ENCODE peak calls at places on chromosomes 3 and 15, in four cellular contexts. I, L, W and K are unnamed samples.

GRCh38 chr3:73270839-73271483 is 209.5 kb downstream of the EBLN2 start:
- DNase-seq in I (no peak), L (no peak), W (no peak), K (no peak)

GRCh38 chr3:181252626-181253025 is 263.1 kb upstream of the DNAJC19 start:
- DNase-seq in L (no peak), W (no peak), I (no peak), K (no peak)

GRCh38 chr3:50156549-50156948 is 1.4 kb downstream of the SEMA3F start:
- DNase-seq in I (no peak), L (no peak), W (no peak), K (no peak)

GRCh38 chr3:128080323-128080898 is 28.2 kb downstream of the SEC61A1 start:
- DNase-seq in I (no peak), L (peak; percentile 48), W (no peak), K (no peak)

GRCh38 chr3:12947504-12948369 is 106.4 kb upstream of the RPL32 start:
- DNase-seq in L (peak; percentile 71), W (no peak), I (no peak), K (peak; percentile 71)

GRCh38 chr3:171976526-171976925 is 62.9 kb upstream of the FNDC3B start:
- DNase-seq in W (no peak), I (no peak), L (no peak), K (peak; percentile 25)

GRCh38 chr15:72222433-72222832 is 8.6 kb downstream of the PKM start:
- DNase-seq in I (no peak), L (no peak), W (no peak), K (no peak)

GRCh38 chr3:162865466-162865865 is 1368.9 kb downstream of the OTOL1 start:
- DNase-seq in I (no peak), W (no peak), L (no peak), K (no peak)

GRCh38 chr15:65804252-65804931 is 12.3 kb upstream of the DENND4A start:
- DNase-seq in I (no peak), W (no peak), L (no peak), K (peak; percentile 86)

GRCh38 chr15:41675337-41675736 is 15.1 kb downstream of the MGA start:
- DNase-seq in L (no peak), W (no peak), I (no peak), K (no peak)

GRCh38 chr3:151345854-151346253 is 16.5 kb upstream of the P2RY13 start:
- DNase-seq in L (no peak), W (no peak), I (no peak), K (no peak)

GRCh38 chr3:52704611-52705437 is 767 bp downstream of the GLT8D1 start:
- DNase-seq in L (peak; percentile 11), W (no peak), I (no peak), K (peak; percentile 23)

GRCh38 chr3:44896449-44896848 is 22.0 kb downstream of the TGM4 start:
- DNase-seq in W (no peak), L (no peak), I (no peak), K (no peak)

GRCh38 chr15:67548862-67549651 is 6.6 kb downstream of the MAP2K5 start:
- DNase-seq in I (no peak), L (no peak), W (no peak), K (peak; percentile 67)

GRCh38 chr15:34620122-34620521 is 36.7 kb upstream of the GOLGA8B start:
- DNase-seq in W (no peak), I (no peak), L (no peak), K (peak; percentile 41)

GRCh38 chr15:34619151-34619550 is 35.7 kb upstream of the GOLGA8B start:
- DNase-seq in I (no peak), L (no peak), W (no peak), K (no peak)

GRCh38 chr15:34618073-34618472 is 34.6 kb upstream of the GOLGA8B start:
- DNase-seq in W (no peak), I (no peak), L (no peak), K (no peak)

GRCh38 chr15:34613997-34614396 is 30.5 kb upstream of the GOLGA8B start:
- DNase-seq in W (no peak), L (no peak), I (no peak), K (no peak)

GRCh38 chr15:34616613-34617012 is 33.2 kb upstream of the GOLGA8B start:
- DNase-seq in W (no peak), L (peak; percentile 35), I (no peak), K (no peak)
- TF ChIP-seq SPI1 in W (no peak), L (no peak), I (no peak), K (no peak)

GRCh38 chr3:123723527-123724168 is 138.8 kb upstream of the HACD2 start:
- DNase-seq in L (peak; percentile 53), W (peak; percentile 27), I (peak; percentile 51), K (peak; percentile 28)
- TF ChIP-seq SPI1 in L (no peak), W (no peak), I (no peak), K (no peak)

DNA sequence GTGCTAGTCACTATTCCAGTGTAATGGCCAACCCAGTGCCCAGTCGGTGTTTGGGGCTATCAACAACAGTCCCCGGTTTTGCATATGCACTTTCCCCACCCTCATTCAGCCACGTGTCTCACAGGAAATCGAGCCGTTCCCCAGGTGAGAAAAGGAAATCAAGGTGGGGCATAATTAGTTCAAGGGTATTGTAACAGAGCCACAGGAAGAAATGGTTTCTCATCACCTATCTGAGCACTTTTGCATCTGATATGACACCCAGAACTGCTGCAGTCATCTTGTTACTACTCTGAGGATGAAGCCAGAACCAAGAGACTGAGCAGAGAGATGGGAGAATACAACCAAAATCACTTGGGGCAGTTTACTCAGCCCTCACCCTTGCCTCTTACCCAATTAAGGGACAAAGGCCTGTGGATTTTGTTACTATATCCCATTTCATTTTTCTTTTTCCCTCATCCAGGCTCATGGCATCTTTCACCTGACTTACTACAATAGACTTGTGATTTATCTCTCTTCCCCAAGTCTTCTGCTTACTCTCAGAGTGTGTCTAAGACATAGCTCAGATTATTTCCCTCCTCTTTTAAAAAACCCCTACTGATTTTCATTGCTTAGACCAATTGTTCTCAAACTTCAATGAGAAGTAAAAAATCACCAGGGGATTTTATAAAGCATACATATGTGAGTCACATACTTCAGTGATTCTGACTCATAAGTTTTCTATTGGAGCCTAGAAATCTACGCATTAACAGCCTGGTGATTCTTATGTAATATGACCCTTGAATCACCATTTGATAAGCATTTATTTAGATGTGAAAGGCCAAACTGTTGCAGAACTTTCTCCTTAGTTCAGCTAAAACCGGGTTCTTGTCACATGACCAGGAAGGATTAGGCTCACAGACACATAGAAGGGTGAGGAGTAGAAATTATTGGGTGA is 40.5 kb downstream of the TRAT1 start:
- DNase-seq in I (no peak), L (no peak), W (no peak), K (no peak)
- TF ChIP-seq SPI1 in I (no peak), L (no peak), W (no peak), K (no peak)

GRCh38 chr3:11204697-11205397 is 50.6 kb downstream of the HRH1 start:
- DNase-seq in L (no peak), W (no peak), I (no peak), K (no peak)
- TF ChIP-seq SPI1 in L (no peak), W (no peak), I (no peak), K (no peak)

GRCh38 chr3:126745760-126746394 is 41.8 kb downstream of the CHCHD6 start:
- DNase-seq in L (no peak), W (no peak), I (no peak), K (no peak)
- TF ChIP-seq SPI1 in L (no peak), W (no peak), I (no peak), K (no peak)

GRCh38 chr3:131125684-131126083 is 99.0 kb downstream of the NEK11 start:
- DNase-seq in I (no peak), W (no peak), L (no peak), K (no peak)
- TF ChIP-seq SPI1 in I (no peak), W (no peak), L (no peak), K (no peak)